ENCODE peak calls at places on chromosomes 7 and 10, in ten cellular contexts. S, C, Y, D, B, G, O, T, P and Q are unnamed samples.
A peak's percentile ranks its signal among the peaks of the same experiment; 100 is the strongest.

GRCh38 chr7:99468336-99468918 is 2.5 kb upstream of the ATP5MF start:
- DNase-seq in D (no peak), G (no peak), S (no peak), B (no peak), T (no peak), Y (no peak), P (no peak), O (no peak), C (no peak), Q (no peak)

GRCh38 chr7:116525913-116526857 is 1.3 kb downstream of the CAV1 start:
- DNase-seq in C (peak; percentile 82), B (no peak), D (peak; percentile 90), Y (peak; percentile 57), O (no peak), S (peak; percentile 80), G (peak; percentile 70), P (peak; percentile 85), T (peak; percentile 93), Q (peak; percentile 92)

GRCh38 chr7:142391191-142391992 is 133.5 kb upstream of the PRSS58 start:
- DNase-seq in D (no peak), Y (no peak), S (no peak), O (no peak), T (no peak), P (no peak), G (no peak), C (no peak), B (peak; percentile 38), Q (no peak)

GRCh38 chr10:131081386-131081785 is 230.1 kb downstream of the TCERG1L start:
- DNase-seq in O (no peak), B (no peak), D (no peak), Y (no peak), C (peak; percentile 57), G (no peak), P (no peak), S (no peak), T (peak; percentile 19), Q (no peak)

GRCh38 chr7:80876894-80877414 is 41.9 kb downstream of the SEMA3C start:
- DNase-seq in P (no peak), C (no peak), B (no peak), T (no peak), G (no peak), O (no peak), D (peak; percentile 62), Y (no peak), S (peak; percentile 37), Q (no peak)

GRCh38 chr7:79452032-79452494 is 1.4 kb downstream of the MAGI2 start:
- DNase-seq in P (peak; percentile 93), D (peak; percentile 82), S (peak; percentile 60), B (peak; percentile 19), Y (peak; percentile 91), T (peak; percentile 95), C (peak; percentile 91), O (peak; percentile 97), G (peak; percentile 58), Q (peak; percentile 97)

GRCh38 chr7:101171442-101171837 is 6.1 kb upstream of the VGF start:
- DNase-seq in T (no peak), G (no peak), B (no peak), Y (no peak), D (no peak), C (no peak), O (no peak), S (no peak), P (no peak), Q (no peak)

GRCh38 chr10:59995862-59996261 is 89.5 kb upstream of the CCDC6 start:
- DNase-seq in S (no peak), G (no peak), T (no peak), O (no peak), P (no peak), C (no peak), D (no peak), Y (no peak), B (no peak), Q (no peak)

GRCh38 chr10:123522702-123523312 is 143.3 kb upstream of the GPR26 start:
- DNase-seq in Y (no peak), O (no peak), T (no peak), G (no peak), C (no peak), D (no peak), S (peak; percentile 33), B (no peak), P (no peak), Q (peak; percentile 64)

GRCh38 chr7:46791180-46791579 is 790.7 kb downstream of the TNS3 start:
- DNase-seq in C (no peak), S (no peak), D (no peak), Y (no peak), B (no peak), T (no peak), G (no peak), O (no peak), P (no peak), Q (no peak)

GRCh38 chr10:103888113-103888841 is 29.7 kb downstream of the STN1 start:
- DNase-seq in S (peak; percentile 91), O (peak; percentile 41), Y (peak; percentile 41), G (peak; percentile 90), D (peak; percentile 77), B (no peak), P (peak; percentile 85), T (peak; percentile 89), C (peak; percentile 75), Q (no peak)

GRCh38 chr7:47514818-47515217 is 67.1 kb downstream of the TNS3 start:
- DNase-seq in Y (no peak), T (no peak), O (no peak), G (no peak), C (no peak), D (no peak), P (no peak), B (no peak), S (no peak), Q (no peak)

GRCh38 chr7:16071246-16071857 is 350.0 kb downstream of the CRPPA start:
- DNase-seq in P (no peak), G (no peak), Y (no peak), C (no peak), B (no peak), O (peak; percentile 50), D (peak; percentile 61), S (peak; percentile 10), T (no peak), Q (no peak)

GRCh38 chr10:126222736-126223511 is 165.4 kb downstream of the ADAM12 start:
- DNase-seq in G (no peak), B (no peak), S (no peak), P (no peak), D (no peak), C (no peak), T (no peak), O (no peak), Y (no peak), Q (no peak)

GRCh38 chr10:125343118-125343752 is 182.9 kb upstream of the CTBP2 start:
- DNase-seq in C (no peak), P (no peak), G (no peak), D (peak; percentile 49), S (peak; percentile 21), T (no peak), B (no peak), O (peak; percentile 7), Y (no peak), Q (no peak)

GRCh38 chr7:101308245-101309085 is 13.1 kb downstream of the IFT22 start:
- DNase-seq in Y (no peak), T (peak; percentile 74), O (peak; percentile 73), C (no peak), S (peak; percentile 85), D (peak; percentile 89), G (peak; percentile 87), P (peak; percentile 71), B (no peak), Q (no peak)

GRCh38 chr7:91325731-91326130 is 61.5 kb downstream of the FZD1 start:
- DNase-seq in D (no peak), Y (no peak), T (no peak), O (no peak), C (no peak), G (no peak), P (no peak), S (no peak), B (no peak), Q (no peak)

GRCh38 chr7:148701414-148701813 is 2.7 kb downstream of the CUL1 start:
- DNase-seq in Y (no peak), D (peak; percentile 20), P (no peak), B (no peak), O (no peak), S (no peak), G (no peak), C (no peak), T (no peak), Q (no peak)

DNA sequence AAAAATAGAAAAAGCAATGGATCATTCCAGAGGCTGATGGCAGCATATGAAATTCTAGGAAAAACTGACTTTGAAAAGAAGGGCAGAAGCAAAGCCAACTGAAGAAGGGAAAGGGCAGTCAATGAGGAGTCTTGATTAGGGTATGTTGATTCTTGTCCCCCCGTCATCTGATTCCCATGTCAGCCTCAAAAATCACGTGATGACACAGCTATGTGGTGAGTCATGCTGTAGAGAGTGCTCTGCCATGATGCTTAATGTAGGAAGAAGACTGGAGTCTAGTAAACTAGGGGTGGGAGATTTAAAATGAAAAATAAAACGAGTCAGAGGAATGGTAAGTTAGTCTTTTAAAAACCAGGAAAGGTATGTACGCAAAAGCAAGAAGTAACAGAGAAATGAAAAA is 3.9 kb upstream of the POU6F2 start:
- DNase-seq in S (no peak), C (no peak), P (no peak), G (no peak), Y (no peak), D (no peak), B (no peak), O (no peak), T (no peak), Q (no peak)
- TF ChIP-seq EP300 in S (no peak), C (no peak), P (no peak), G (no peak), Y (no peak), D (no peak), B (no peak), O (no peak), T (no peak), Q (no peak)

GRCh38 chr10:97800474-97800873 is 28.7 kb upstream of the SFRP5 start:
- DNase-seq in G (no peak), D (no peak), T (no peak), C (no peak), P (no peak), B (no peak), S (no peak), Y (no peak), O (no peak), Q (no peak)
- TF ChIP-seq EP300 in G (no peak), D (no peak), T (no peak), C (no peak), P (no peak), B (no peak), S (no peak), Y (no peak), O (no peak), Q (no peak)

DNA sequence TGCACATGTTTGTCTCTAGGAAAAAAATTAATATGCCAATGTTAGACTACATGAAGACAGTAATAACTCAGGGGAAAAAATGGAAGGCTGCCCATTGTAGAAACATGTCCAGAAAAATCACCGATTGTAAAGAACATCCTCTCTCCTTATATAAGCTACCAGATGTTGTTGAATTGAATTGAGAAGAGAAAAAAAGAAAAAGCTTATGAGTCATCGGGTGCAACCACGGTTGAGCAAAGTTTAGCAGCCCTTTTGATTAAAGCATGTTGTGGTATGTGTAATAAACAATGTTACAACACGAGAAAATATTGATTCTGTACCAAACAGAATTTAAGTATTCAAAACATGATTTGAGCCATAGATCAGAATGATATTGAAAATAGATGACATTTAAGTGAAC is 102.3 kb upstream of the ARHGAP21 start:
- DNase-seq in T (no peak), S (no peak), Y (no peak), B (no peak), P (no peak), O (no peak), C (no peak), G (no peak), D (no peak), Q (no peak)
- TF ChIP-seq EP300 in T (no peak), S (no peak), Y (no peak), B (no peak), P (no peak), O (no peak), C (no peak), G (no peak), D (no peak), Q (no peak)

GRCh38 chr10:122054046-122055025 is 65.4 kb downstream of the TACC2 start:
- DNase-seq in B (no peak), S (peak; percentile 60), Y (peak; percentile 59), O (peak; percentile 84), T (peak; percentile 84), D (peak; percentile 90), C (peak; percentile 64), P (no peak), G (peak; percentile 54), Q (no peak)
- TF ChIP-seq EP300 in B (no peak), S (no peak), Y (no peak), O (peak; percentile 66), T (no peak), D (no peak), C (no peak), P (no peak), G (no peak), Q (no peak)